ENCODE peak calls at places on chromosome 22, in nine cellular contexts. One of them, this sample, is unnamed.

GRCh38 chr22:37951305-37951704 is 2.1 kb downstream of the C22orf23 start:
- DNase-seq in HCT116: no peak
- DNase-seq in GM23338: peak
- DNase-seq in HL-60: no peak
- DNase-seq in SK-N-SH: no peak
- DNase-seq in HepG2: peak
- DNase-seq in GM12878: no peak
- DNase-seq in K562: peak
- DNase-seq in A549: peak
- DNase-seq in this sample: no peak

GRCh38 chr22:46071451-46072029 is 78.8 kb upstream of the PPARA start:
- DNase-seq in HCT116: peak
- DNase-seq in A549: peak
- DNase-seq in HL-60: peak
- DNase-seq in GM23338: peak
- DNase-seq in SK-N-SH: peak
- DNase-seq in GM12878: no peak
- DNase-seq in K562: no peak
- DNase-seq in HepG2: no peak
- DNase-seq in this sample: no peak

GRCh38 chr22:37806409-37807338 is 1.1 kb upstream of the GCAT start:
- DNase-seq in A549: peak
- DNase-seq in SK-N-SH: peak
- DNase-seq in HCT116: no peak
- DNase-seq in K562: peak
- DNase-seq in GM12878: no peak
- DNase-seq in HepG2: peak
- DNase-seq in HL-60: peak
- DNase-seq in GM23338: peak
- DNase-seq in this sample: no peak

GRCh38 chr22:38700271-38700788 is 413 bp downstream of the JOSD1 start:
- DNase-seq in HCT116: no peak
- DNase-seq in HepG2: peak
- DNase-seq in HL-60: peak
- DNase-seq in GM12878: no peak
- DNase-seq in K562: peak
- DNase-seq in SK-N-SH: peak
- DNase-seq in A549: no peak
- DNase-seq in GM23338: peak
- DNase-seq in this sample: no peak

GRCh38 chr22:42177891-42178336 is 47.3 kb upstream of the CYP2D6 start:
- DNase-seq in GM12878: no peak
- DNase-seq in A549: no peak
- DNase-seq in HepG2: no peak
- DNase-seq in SK-N-SH: no peak
- DNase-seq in GM23338: no peak
- DNase-seq in K562: no peak
- DNase-seq in HL-60: no peak
- DNase-seq in HCT116: no peak
- DNase-seq in this sample: no peak

GRCh38 chr22:35150163-35151107 is 84.5 kb downstream of the ISX start:
- DNase-seq in HL-60: peak
- DNase-seq in A549: peak
- DNase-seq in SK-N-SH: peak
- DNase-seq in HCT116: peak
- DNase-seq in K562: peak
- DNase-seq in GM12878: no peak
- DNase-seq in HepG2: peak
- DNase-seq in GM23338: peak
- DNase-seq in this sample: peak

GRCh38 chr22:46879083-46879482 is 116.6 kb downstream of the TBC1D22A start:
- DNase-seq in HCT116: no peak
- DNase-seq in GM12878: no peak
- DNase-seq in A549: no peak
- DNase-seq in HepG2: no peak
- DNase-seq in GM23338: no peak
- DNase-seq in HL-60: peak
- DNase-seq in K562: no peak
- DNase-seq in SK-N-SH: no peak
- DNase-seq in this sample: no peak

GRCh38 chr22:33110562-33111163 is 52.5 kb upstream of the SYN3 start:
- DNase-seq in K562: no peak
- DNase-seq in HCT116: no peak
- DNase-seq in SK-N-SH: no peak
- DNase-seq in HL-60: no peak
- DNase-seq in HepG2: no peak
- DNase-seq in GM23338: no peak
- DNase-seq in A549: no peak
- DNase-seq in GM12878: no peak
- DNase-seq in this sample: no peak

GRCh38 chr22:45629469-45630089 is 42.1 kb upstream of the ATXN10 start:
- DNase-seq in HCT116: no peak
- DNase-seq in GM12878: no peak
- DNase-seq in HL-60: no peak
- DNase-seq in SK-N-SH: peak
- DNase-seq in K562: no peak
- DNase-seq in A549: no peak
- DNase-seq in GM23338: peak
- DNase-seq in HepG2: peak
- DNase-seq in this sample: no peak

GRCh38 chr22:45844949-45845613 is 131.9 kb downstream of the WNT7B start:
- DNase-seq in GM12878: no peak
- DNase-seq in A549: no peak
- DNase-seq in HCT116: no peak
- DNase-seq in GM23338: peak
- DNase-seq in HL-60: no peak
- DNase-seq in SK-N-SH: no peak
- DNase-seq in K562: no peak
- DNase-seq in HepG2: no peak
- DNase-seq in this sample: no peak

DNA sequence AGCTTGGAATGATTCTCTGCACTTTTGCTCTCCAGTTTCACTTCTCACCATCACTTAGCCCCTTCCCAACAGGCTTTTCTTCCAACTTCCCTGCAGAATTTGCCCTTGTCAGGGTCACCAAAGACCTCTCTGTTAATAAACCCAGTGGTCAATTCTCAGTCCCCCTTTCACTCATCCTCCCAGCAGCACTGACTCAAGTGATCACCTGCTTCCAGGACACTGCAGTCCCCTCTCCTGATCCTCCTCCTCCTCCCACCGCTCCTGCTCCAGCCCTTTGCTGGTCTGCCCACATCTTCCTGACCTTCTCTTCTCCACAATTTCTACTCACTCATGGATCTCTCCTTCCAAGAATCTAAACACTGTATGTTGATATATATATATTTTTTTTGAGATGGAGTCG is 57.9 kb downstream of the SHISAL1 start:
- DNase-seq in GM12878: no peak
- DNase-seq in GM23338: no peak
- DNase-seq in HCT116: no peak
- DNase-seq in A549: no peak
- DNase-seq in K562: no peak
- DNase-seq in HL-60: no peak
- DNase-seq in SK-N-SH: no peak
- DNase-seq in HepG2: no peak
- DNase-seq in this sample: no peak
- H3K27ac ChIP-seq in GM12878: no peak
- H3K27ac ChIP-seq in GM23338: no peak
- H3K27ac ChIP-seq in HCT116: no peak
- H3K27ac ChIP-seq in A549: no peak
- H3K27ac ChIP-seq in K562: no peak
- H3K27ac ChIP-seq in HL-60: no peak
- H3K27ac ChIP-seq in SK-N-SH: no peak
- H3K27ac ChIP-seq in HepG2: no peak
- H3K27ac ChIP-seq in this sample: no peak

GRCh38 chr22:29186302-29186701 is 19.4 kb upstream of the EMID1 start:
- DNase-seq in A549: no peak
- DNase-seq in SK-N-SH: no peak
- DNase-seq in GM23338: no peak
- DNase-seq in HCT116: no peak
- DNase-seq in GM12878: no peak
- DNase-seq in HL-60: no peak
- DNase-seq in K562: no peak
- DNase-seq in HepG2: no peak
- DNase-seq in this sample: no peak
- TF ChIP-seq REST in A549: no peak
- TF ChIP-seq REST in SK-N-SH: no peak
- TF ChIP-seq REST in GM23338: no peak
- TF ChIP-seq REST in HCT116: no peak
- TF ChIP-seq REST in GM12878: no peak
- TF ChIP-seq REST in HL-60: no peak
- TF ChIP-seq REST in K562: no peak
- TF ChIP-seq REST in HepG2: no peak
- TF ChIP-seq REST in this sample: no peak

GRCh38 chr22:36343720-36344105 is 44.1 kb downstream of the MYH9 start:
- DNase-seq in HCT116: no peak
- DNase-seq in HepG2: peak
- DNase-seq in GM12878: no peak
- DNase-seq in GM23338: no peak
- DNase-seq in K562: no peak
- DNase-seq in HL-60: no peak
- DNase-seq in A549: no peak
- DNase-seq in SK-N-SH: no peak
- DNase-seq in this sample: no peak
- H3K27ac ChIP-seq in HCT116: no peak
- H3K27ac ChIP-seq in HepG2: peak
- H3K27ac ChIP-seq in GM12878: no peak
- H3K27ac ChIP-seq in GM23338: peak
- H3K27ac ChIP-seq in K562: no peak
- H3K27ac ChIP-seq in HL-60: no peak
- H3K27ac ChIP-seq in A549: no peak
- H3K27ac ChIP-seq in SK-N-SH: peak
- H3K27ac ChIP-seq in this sample: peak

GRCh38 chr22:17007257-17007656 is 765 bp downstream of the GAB4 start:
- DNase-seq in GM23338: peak
- DNase-seq in SK-N-SH: no peak
- DNase-seq in A549: no peak
- DNase-seq in HepG2: no peak
- DNase-seq in GM12878: no peak
- DNase-seq in HCT116: no peak
- DNase-seq in HL-60: no peak
- DNase-seq in K562: no peak
- DNase-seq in this sample: no peak

GRCh38 chr22:17012267-17012666 is 4.2 kb upstream of the GAB4 start:
- DNase-seq in SK-N-SH: no peak
- DNase-seq in GM23338: no peak
- DNase-seq in K562: no peak
- DNase-seq in HepG2: no peak
- DNase-seq in HCT116: no peak
- DNase-seq in A549: no peak
- DNase-seq in GM12878: no peak
- DNase-seq in HL-60: no peak
- DNase-seq in this sample: no peak

GRCh38 chr22:17007852-17008731 is at the start of gene GAB4:
- DNase-seq in HCT116: no peak
- DNase-seq in GM12878: no peak
- DNase-seq in SK-N-SH: no peak
- DNase-seq in K562: no peak
- DNase-seq in HL-60: no peak
- DNase-seq in HepG2: no peak
- DNase-seq in GM23338: peak
- DNase-seq in A549: no peak
- DNase-seq in this sample: no peak

GRCh38 chr22:17013396-17014100 is 5.5 kb upstream of the GAB4 start:
- DNase-seq in K562: no peak
- DNase-seq in SK-N-SH: no peak
- DNase-seq in HepG2: no peak
- DNase-seq in GM12878: no peak
- DNase-seq in A549: no peak
- DNase-seq in HL-60: no peak
- DNase-seq in HCT116: no peak
- DNase-seq in GM23338: no peak
- DNase-seq in this sample: no peak

DNA sequence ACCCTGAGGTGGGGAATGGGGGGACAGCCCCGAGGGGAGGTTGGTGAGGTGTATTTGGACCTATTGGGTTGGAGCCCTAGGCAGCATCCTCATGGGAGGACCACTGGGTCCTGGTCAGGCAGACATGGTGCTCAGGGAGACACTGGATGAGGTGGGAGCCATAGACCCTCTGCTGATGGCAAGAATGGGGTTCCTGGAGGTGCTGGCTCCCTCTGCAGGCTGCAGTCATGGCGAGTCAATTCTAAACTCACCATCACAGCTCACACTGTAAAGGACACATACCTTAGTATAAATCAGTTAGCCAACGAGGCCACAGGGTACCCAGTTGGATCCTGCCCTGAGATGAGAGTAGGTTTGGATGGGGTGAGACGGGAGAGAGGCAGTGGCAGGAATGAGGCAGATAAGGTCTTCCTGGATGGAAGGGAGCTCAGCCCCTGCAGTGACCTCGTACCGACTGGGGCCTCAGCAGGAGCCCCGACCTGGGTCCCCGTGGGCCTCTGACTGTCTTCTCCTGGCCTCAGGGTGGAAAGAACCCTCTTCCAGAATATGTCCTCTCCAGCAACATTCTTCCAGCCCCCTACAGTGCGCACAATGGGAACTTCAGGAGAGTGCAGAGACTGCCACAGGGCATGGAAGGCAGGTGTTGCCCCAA is 1.7 kb upstream of the GAB4 start:
- DNase-seq in GM23338: peak
- DNase-seq in K562: no peak
- DNase-seq in HepG2: no peak
- DNase-seq in HL-60: no peak
- DNase-seq in HCT116: no peak
- DNase-seq in SK-N-SH: no peak
- DNase-seq in A549: no peak
- DNase-seq in GM12878: no peak
- DNase-seq in this sample: no peak
- TF ChIP-seq REST in GM23338: no peak
- TF ChIP-seq REST in K562: no peak
- TF ChIP-seq REST in HepG2: no peak
- TF ChIP-seq REST in HL-60: no peak
- TF ChIP-seq REST in HCT116: no peak
- TF ChIP-seq REST in SK-N-SH: no peak
- TF ChIP-seq REST in A549: no peak
- TF ChIP-seq REST in GM12878: no peak
- TF ChIP-seq REST in this sample: no peak

DNA sequence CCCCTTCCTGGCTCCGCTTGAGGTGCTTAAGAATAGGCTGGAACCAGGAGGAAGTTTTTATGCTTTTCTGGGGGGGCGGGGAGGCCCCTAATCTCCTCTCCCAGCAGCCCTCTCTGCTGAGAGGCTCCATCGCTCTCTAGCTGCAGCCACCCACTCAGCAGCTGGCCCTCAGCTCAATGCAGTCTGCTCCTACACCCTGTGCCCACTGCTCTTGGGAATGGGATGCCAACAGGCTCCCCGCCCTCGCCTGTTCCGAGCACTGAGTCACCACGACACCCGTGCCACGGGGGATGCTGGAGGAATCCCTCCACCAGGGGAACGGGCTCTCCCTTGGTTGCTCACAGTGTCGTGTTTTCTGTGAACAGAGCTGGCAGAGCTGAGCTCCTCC is 23.5 kb upstream of the SUSD2 start:
- DNase-seq in HCT116: no peak
- DNase-seq in HepG2: no peak
- DNase-seq in HL-60: no peak
- DNase-seq in A549: no peak
- DNase-seq in K562: no peak
- DNase-seq in GM23338: no peak
- DNase-seq in SK-N-SH: no peak
- DNase-seq in GM12878: no peak
- DNase-seq in this sample: no peak
- H3K27ac ChIP-seq in HCT116: peak
- H3K27ac ChIP-seq in HepG2: no peak
- H3K27ac ChIP-seq in HL-60: peak
- H3K27ac ChIP-seq in A549: peak
- H3K27ac ChIP-seq in K562: no peak
- H3K27ac ChIP-seq in GM23338: no peak
- H3K27ac ChIP-seq in SK-N-SH: no peak
- H3K27ac ChIP-seq in GM12878: peak
- H3K27ac ChIP-seq in this sample: peak

GRCh38 chr22:40728731-40729189 is 49.5 kb downstream of the MCHR1 start:
- DNase-seq in HepG2: no peak
- DNase-seq in HCT116: no peak
- DNase-seq in K562: no peak
- DNase-seq in GM23338: no peak
- DNase-seq in SK-N-SH: no peak
- DNase-seq in GM12878: no peak
- DNase-seq in A549: no peak
- DNase-seq in HL-60: no peak
- DNase-seq in this sample: no peak
- TF ChIP-seq REST in HepG2: no peak
- TF ChIP-seq REST in HCT116: no peak
- TF ChIP-seq REST in K562: no peak
- TF ChIP-seq REST in GM23338: no peak
- TF ChIP-seq REST in SK-N-SH: no peak
- TF ChIP-seq REST in GM12878: no peak
- TF ChIP-seq REST in A549: no peak
- TF ChIP-seq REST in HL-60: no peak
- TF ChIP-seq REST in this sample: no peak

This sample was measured in Panc1.